ENCODE peak calls at places on chromosomes 12 and 14, in ten cellular contexts. One of them, this sample, is unnamed.

GRCh38 chr12:70197362-70197744 is 45.9 kb upstream of the CNOT2 start:
- DNase-seq in IMR-90: no peak
- DNase-seq in ELF-1: no peak
- DNase-seq in stimulated activated CD4-positive, alpha-beta T cell treated with anti-CD3 and anti-CD28 coated beads, Interleukin-15, amount 100 ng/mL, for 1 hour: no peak
- DNase-seq in left ventricle myocardium inferior: no peak
- DNase-seq in iPS-NIHi11: no peak
- DNase-seq in EL: no peak
- DNase-seq in iPS DF 6.9: no peak
- DNase-seq in mammary epithelial cell: no peak
- DNase-seq in midbrain: peak
- DNase-seq in this sample: peak

GRCh38 chr14:64995291-64995690 is 8.6 kb downstream of the FNTB start:
- DNase-seq in IMR-90: peak
- DNase-seq in ELF-1: no peak
- DNase-seq in stimulated activated CD4-positive, alpha-beta T cell treated with anti-CD3 and anti-CD28 coated beads, Interleukin-15, amount 100 ng/mL, for 1 hour: no peak
- DNase-seq in left ventricle myocardium inferior: no peak
- DNase-seq in iPS-NIHi11: no peak
- DNase-seq in EL: no peak
- DNase-seq in iPS DF 6.9: no peak
- DNase-seq in mammary epithelial cell: no peak
- DNase-seq in midbrain: no peak
- DNase-seq in this sample: peak

GRCh38 chr12:30613119-30613830 is 82.4 kb downstream of the IPO8 start:
- DNase-seq in IMR-90: peak
- DNase-seq in ELF-1: no peak
- DNase-seq in stimulated activated CD4-positive, alpha-beta T cell treated with anti-CD3 and anti-CD28 coated beads, Interleukin-15, amount 100 ng/mL, for 1 hour: no peak
- DNase-seq in left ventricle myocardium inferior: no peak
- DNase-seq in iPS-NIHi11: no peak
- DNase-seq in EL: peak
- DNase-seq in iPS DF 6.9: no peak
- DNase-seq in mammary epithelial cell: peak
- DNase-seq in midbrain: no peak
- DNase-seq in this sample: peak

GRCh38 chr14:51520087-51520486 is 131.6 kb upstream of the FRMD6 start:
- DNase-seq in IMR-90: no peak
- DNase-seq in ELF-1: no peak
- DNase-seq in stimulated activated CD4-positive, alpha-beta T cell treated with anti-CD3 and anti-CD28 coated beads, Interleukin-15, amount 100 ng/mL, for 1 hour: no peak
- DNase-seq in left ventricle myocardium inferior: no peak
- DNase-seq in iPS-NIHi11: no peak
- DNase-seq in EL: peak
- DNase-seq in iPS DF 6.9: no peak
- DNase-seq in mammary epithelial cell: peak
- DNase-seq in midbrain: no peak
- DNase-seq in this sample: no peak

GRCh38 chr12:104522985-104523719 is 66.4 kb downstream of the CHST11 start:
- DNase-seq in IMR-90: no peak
- DNase-seq in ELF-1: no peak
- DNase-seq in stimulated activated CD4-positive, alpha-beta T cell treated with anti-CD3 and anti-CD28 coated beads, Interleukin-15, amount 100 ng/mL, for 1 hour: no peak
- DNase-seq in left ventricle myocardium inferior: no peak
- DNase-seq in iPS-NIHi11: no peak
- DNase-seq in EL: no peak
- DNase-seq in iPS DF 6.9: no peak
- DNase-seq in mammary epithelial cell: no peak
- DNase-seq in midbrain: no peak
- DNase-seq in this sample: peak

GRCh38 chr14:20469890-20470858 is 968 bp downstream of the PNP start:
- DNase-seq in IMR-90: peak
- DNase-seq in ELF-1: peak
- DNase-seq in stimulated activated CD4-positive, alpha-beta T cell treated with anti-CD3 and anti-CD28 coated beads, Interleukin-15, amount 100 ng/mL, for 1 hour: peak
- DNase-seq in left ventricle myocardium inferior: no peak
- DNase-seq in iPS-NIHi11: peak
- DNase-seq in EL: peak
- DNase-seq in iPS DF 6.9: no peak
- DNase-seq in mammary epithelial cell: peak
- DNase-seq in midbrain: peak
- DNase-seq in this sample: peak

GRCh38 chr14:80955434-80955939 is at the start of gene TSHR:
- DNase-seq in IMR-90: no peak
- DNase-seq in ELF-1: peak
- DNase-seq in stimulated activated CD4-positive, alpha-beta T cell treated with anti-CD3 and anti-CD28 coated beads, Interleukin-15, amount 100 ng/mL, for 1 hour: no peak
- DNase-seq in left ventricle myocardium inferior: no peak
- DNase-seq in iPS-NIHi11: peak
- DNase-seq in EL: no peak
- DNase-seq in iPS DF 6.9: no peak
- DNase-seq in mammary epithelial cell: no peak
- DNase-seq in midbrain: no peak
- DNase-seq in this sample: no peak

GRCh38 chr12:56994231-56994746 is 12.1 kb downstream of the ZBTB39 start:
- DNase-seq in IMR-90: no peak
- DNase-seq in ELF-1: no peak
- DNase-seq in stimulated activated CD4-positive, alpha-beta T cell treated with anti-CD3 and anti-CD28 coated beads, Interleukin-15, amount 100 ng/mL, for 1 hour: no peak
- DNase-seq in left ventricle myocardium inferior: no peak
- DNase-seq in iPS-NIHi11: no peak
- DNase-seq in EL: no peak
- DNase-seq in iPS DF 6.9: no peak
- DNase-seq in mammary epithelial cell: no peak
- DNase-seq in midbrain: no peak
- DNase-seq in this sample: no peak

GRCh38 chr14:40394634-40395340 is 962.6 kb upstream of the FBXO33 start:
- DNase-seq in IMR-90: no peak
- DNase-seq in ELF-1: no peak
- DNase-seq in stimulated activated CD4-positive, alpha-beta T cell treated with anti-CD3 and anti-CD28 coated beads, Interleukin-15, amount 100 ng/mL, for 1 hour: no peak
- DNase-seq in left ventricle myocardium inferior: no peak
- DNase-seq in iPS-NIHi11: no peak
- DNase-seq in EL: no peak
- DNase-seq in iPS DF 6.9: no peak
- DNase-seq in mammary epithelial cell: no peak
- DNase-seq in midbrain: no peak
- DNase-seq in this sample: no peak

GRCh38 chr14:20195911-20196310 is 5.2 kb downstream of the OR11G2 start:
- DNase-seq in IMR-90: no peak
- DNase-seq in ELF-1: no peak
- DNase-seq in stimulated activated CD4-positive, alpha-beta T cell treated with anti-CD3 and anti-CD28 coated beads, Interleukin-15, amount 100 ng/mL, for 1 hour: no peak
- DNase-seq in left ventricle myocardium inferior: no peak
- DNase-seq in iPS-NIHi11: no peak
- DNase-seq in EL: no peak
- DNase-seq in iPS DF 6.9: no peak
- DNase-seq in mammary epithelial cell: no peak
- DNase-seq in midbrain: no peak
- DNase-seq in this sample: no peak

GRCh38 chr14:91750634-91751198 is 18.8 kb upstream of the CATSPERB start:
- DNase-seq in IMR-90: no peak
- DNase-seq in ELF-1: no peak
- DNase-seq in stimulated activated CD4-positive, alpha-beta T cell treated with anti-CD3 and anti-CD28 coated beads, Interleukin-15, amount 100 ng/mL, for 1 hour: no peak
- DNase-seq in left ventricle myocardium inferior: no peak
- DNase-seq in iPS-NIHi11: no peak
- DNase-seq in EL: no peak
- DNase-seq in iPS DF 6.9: no peak
- DNase-seq in mammary epithelial cell: no peak
- DNase-seq in midbrain: no peak
- DNase-seq in this sample: no peak

GRCh38 chr14:95328876-95329503 is 9.3 kb upstream of the CLMN start:
- DNase-seq in IMR-90: no peak
- DNase-seq in ELF-1: no peak
- DNase-seq in stimulated activated CD4-positive, alpha-beta T cell treated with anti-CD3 and anti-CD28 coated beads, Interleukin-15, amount 100 ng/mL, for 1 hour: no peak
- DNase-seq in left ventricle myocardium inferior: no peak
- DNase-seq in iPS-NIHi11: no peak
- DNase-seq in EL: no peak
- DNase-seq in iPS DF 6.9: no peak
- DNase-seq in mammary epithelial cell: peak
- DNase-seq in midbrain: no peak
- DNase-seq in this sample: no peak

GRCh38 chr14:75711134-75711795 is 50.2 kb downstream of the TTLL5 start:
- DNase-seq in IMR-90: peak
- DNase-seq in ELF-1: peak
- DNase-seq in stimulated activated CD4-positive, alpha-beta T cell treated with anti-CD3 and anti-CD28 coated beads, Interleukin-15, amount 100 ng/mL, for 1 hour: no peak
- DNase-seq in left ventricle myocardium inferior: no peak
- DNase-seq in iPS-NIHi11: peak
- DNase-seq in EL: peak
- DNase-seq in iPS DF 6.9: no peak
- DNase-seq in mammary epithelial cell: peak
- DNase-seq in midbrain: peak
- DNase-seq in this sample: peak

GRCh38 chr12:88893801-88894200 is 313.5 kb upstream of the KITLG start:
- DNase-seq in IMR-90: peak
- DNase-seq in ELF-1: no peak
- DNase-seq in stimulated activated CD4-positive, alpha-beta T cell treated with anti-CD3 and anti-CD28 coated beads, Interleukin-15, amount 100 ng/mL, for 1 hour: no peak
- DNase-seq in left ventricle myocardium inferior: no peak
- DNase-seq in iPS-NIHi11: no peak
- DNase-seq in EL: no peak
- DNase-seq in iPS DF 6.9: no peak
- DNase-seq in mammary epithelial cell: no peak
- DNase-seq in midbrain: no peak
- DNase-seq in this sample: no peak